ENCODE peak calls at places on chromosomes 4 and X, in seven cellular contexts. One of them, this sample, is unnamed.

GRCh38 chr4:112144546-112145325 is 518 bp upstream of the FAM241A start:
- DNase-seq in neural progenitor cell: no peak
- DNase-seq in PC-3: no peak
- DNase-seq in GM23338: no peak
- DNase-seq in SK-N-SH: no peak
- DNase-seq in HCT116: no peak
- DNase-seq in GM23248: no peak
- DNase-seq in this sample: no peak

GRCh38 chr4:8346838-8347605 is 77.5 kb downstream of the HTRA3 start:
- DNase-seq in neural progenitor cell: no peak
- DNase-seq in PC-3: no peak
- DNase-seq in GM23338: no peak
- DNase-seq in SK-N-SH: peak
- DNase-seq in HCT116: no peak
- DNase-seq in GM23248: no peak
- DNase-seq in this sample: no peak

GRCh38 chr4:88225216-88226107 is 58.9 kb downstream of the PPM1K start:
- DNase-seq in neural progenitor cell: no peak
- DNase-seq in PC-3: no peak
- DNase-seq in GM23338: no peak
- DNase-seq in SK-N-SH: no peak
- DNase-seq in HCT116: no peak
- DNase-seq in GM23248: no peak
- DNase-seq in this sample: no peak

GRCh38 chr4:41209187-41209586 is 5.2 kb downstream of the APBB2 start:
- DNase-seq in neural progenitor cell: no peak
- DNase-seq in PC-3: no peak
- DNase-seq in GM23338: no peak
- DNase-seq in SK-N-SH: no peak
- DNase-seq in HCT116: no peak
- DNase-seq in GM23248: no peak
- DNase-seq in this sample: no peak

GRCh38 chr4:74473155-74473811 is 28.3 kb downstream of the AREG start:
- DNase-seq in neural progenitor cell: no peak
- DNase-seq in PC-3: peak
- DNase-seq in GM23338: peak
- DNase-seq in SK-N-SH: no peak
- DNase-seq in HCT116: no peak
- DNase-seq in GM23248: peak
- DNase-seq in this sample: no peak

GRCh38 chr4:184722798-184723197 is 11.1 kb downstream of the CENPU start:
- DNase-seq in neural progenitor cell: no peak
- DNase-seq in PC-3: peak
- DNase-seq in GM23338: no peak
- DNase-seq in SK-N-SH: no peak
- DNase-seq in HCT116: no peak
- DNase-seq in GM23248: no peak
- DNase-seq in this sample: no peak

GRCh38 chrX:37347420-37347819 is 1.7 kb upstream of the PRRG1 start:
- DNase-seq in neural progenitor cell: peak
- DNase-seq in PC-3: no peak
- DNase-seq in GM23338: peak
- DNase-seq in SK-N-SH: no peak
- DNase-seq in HCT116: no peak
- DNase-seq in GM23248: peak
- DNase-seq in this sample: no peak

GRCh38 chr4:102616661-102617060 is 115.5 kb downstream of the NFKB1 start:
- DNase-seq in neural progenitor cell: peak
- DNase-seq in PC-3: no peak
- DNase-seq in GM23338: peak
- DNase-seq in SK-N-SH: peak
- DNase-seq in HCT116: no peak
- DNase-seq in GM23248: no peak
- DNase-seq in this sample: peak

GRCh38 chr4:15714616-15715015 is 11.8 kb downstream of the BST1 start:
- DNase-seq in neural progenitor cell: no peak
- DNase-seq in PC-3: no peak
- DNase-seq in GM23338: no peak
- DNase-seq in SK-N-SH: no peak
- DNase-seq in HCT116: no peak
- DNase-seq in GM23248: peak
- DNase-seq in this sample: no peak

GRCh38 chrX:153885208-153885787 is 675 bp downstream of the L1CAM start:
- DNase-seq in neural progenitor cell: no peak
- DNase-seq in PC-3: no peak
- DNase-seq in GM23338: no peak
- DNase-seq in SK-N-SH: no peak
- DNase-seq in HCT116: no peak
- DNase-seq in GM23248: no peak
- DNase-seq in this sample: no peak

GRCh38 chr4:3347871-3348270 is 55.0 kb downstream of the RGS12 start:
- DNase-seq in neural progenitor cell: no peak
- DNase-seq in PC-3: no peak
- DNase-seq in GM23338: no peak
- DNase-seq in SK-N-SH: no peak
- DNase-seq in HCT116: no peak
- DNase-seq in GM23248: no peak
- DNase-seq in this sample: no peak

GRCh38 chr4:10687526-10687925 is 3.0 kb upstream of the CLNK start:
- DNase-seq in neural progenitor cell: peak
- DNase-seq in PC-3: no peak
- DNase-seq in GM23338: peak
- DNase-seq in SK-N-SH: no peak
- DNase-seq in HCT116: no peak
- DNase-seq in GM23248: no peak
- DNase-seq in this sample: no peak

GRCh38 chr4:21769404-21770147 is 179.0 kb downstream of the KCNIP4 start:
- DNase-seq in neural progenitor cell: no peak
- DNase-seq in PC-3: peak
- DNase-seq in GM23338: no peak
- DNase-seq in SK-N-SH: no peak
- DNase-seq in HCT116: no peak
- DNase-seq in GM23248: peak
- DNase-seq in this sample: no peak

GRCh38 chr4:187188118-187188517 is 464.5 kb upstream of the FAT1 start:
- DNase-seq in neural progenitor cell: no peak
- DNase-seq in PC-3: no peak
- DNase-seq in GM23338: no peak
- DNase-seq in SK-N-SH: no peak
- DNase-seq in HCT116: no peak
- DNase-seq in GM23248: no peak
- DNase-seq in this sample: no peak

GRCh38 chr4:120591038-120591437 is 331.5 kb downstream of the PRDM5 start:
- DNase-seq in neural progenitor cell: peak
- DNase-seq in PC-3: no peak
- DNase-seq in GM23338: no peak
- DNase-seq in SK-N-SH: no peak
- DNase-seq in HCT116: no peak
- DNase-seq in GM23248: no peak
- DNase-seq in this sample: no peak

GRCh38 chr4:103425406-103425805 is 227.3 kb upstream of the CENPE start:
- DNase-seq in neural progenitor cell: no peak
- DNase-seq in PC-3: no peak
- DNase-seq in GM23338: no peak
- DNase-seq in SK-N-SH: no peak
- DNase-seq in HCT116: no peak
- DNase-seq in GM23248: no peak
- DNase-seq in this sample: no peak

GRCh38 chr4:2186133-2186864 is 55.6 kb downstream of the HAUS3 start:
- DNase-seq in neural progenitor cell: peak
- DNase-seq in PC-3: peak
- DNase-seq in GM23338: peak
- DNase-seq in SK-N-SH: no peak
- DNase-seq in HCT116: peak
- DNase-seq in GM23248: no peak
- DNase-seq in this sample: peak

GRCh38 chrX:131693359-131693758 is 149.5 kb downstream of the OR13H1 start:
- DNase-seq in neural progenitor cell: no peak
- DNase-seq in PC-3: no peak
- DNase-seq in GM23338: no peak
- DNase-seq in SK-N-SH: no peak
- DNase-seq in HCT116: no peak
- DNase-seq in GM23248: no peak
- DNase-seq in this sample: no peak

GRCh38 chrX:149871940-149872339 is 9.0 kb upstream of the MAGEA8 start:
- DNase-seq in neural progenitor cell: peak
- DNase-seq in PC-3: peak
- DNase-seq in GM23338: peak
- DNase-seq in SK-N-SH: peak
- DNase-seq in HCT116: peak
- DNase-seq in GM23248: peak
- DNase-seq in this sample: peak

GRCh38 chrX:49264460-49264859 is at the start of gene FOXP3:
- DNase-seq in neural progenitor cell: no peak
- DNase-seq in PC-3: no peak
- DNase-seq in GM23338: no peak
- DNase-seq in SK-N-SH: no peak
- DNase-seq in HCT116: no peak
- DNase-seq in GM23248: no peak
- DNase-seq in this sample: no peak

GRCh38 chr4:76747613-76748012 is 150.3 kb downstream of the SOWAHB start:
- DNase-seq in neural progenitor cell: no peak
- DNase-seq in PC-3: no peak
- DNase-seq in GM23338: no peak
- DNase-seq in SK-N-SH: no peak
- DNase-seq in HCT116: no peak
- DNase-seq in GM23248: no peak
- DNase-seq in this sample: no peak

GRCh38 chrX:108230562-108230961 is 139.0 kb downstream of the ATG4A start:
- DNase-seq in neural progenitor cell: no peak
- DNase-seq in PC-3: no peak
- DNase-seq in GM23338: no peak
- DNase-seq in SK-N-SH: no peak
- DNase-seq in HCT116: no peak
- DNase-seq in GM23248: no peak
- DNase-seq in this sample: no peak

DNA sequence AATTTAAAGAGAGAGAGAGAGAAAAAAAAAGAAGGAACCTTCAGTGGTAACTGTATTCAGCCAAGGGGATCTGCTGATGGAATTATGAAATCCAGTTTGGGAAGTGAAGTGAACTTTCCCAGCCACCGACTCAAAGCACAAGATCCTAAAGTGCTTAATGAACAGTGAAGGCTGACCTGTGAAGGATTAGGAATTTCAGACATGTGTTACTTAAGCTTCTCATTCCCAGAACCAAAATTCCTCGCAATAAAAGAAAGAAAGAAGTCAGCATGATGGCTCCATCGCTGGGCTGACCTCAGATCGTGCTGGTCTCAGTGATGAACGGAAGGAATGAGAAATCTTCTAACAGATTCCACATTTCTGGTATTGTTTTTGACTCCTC is 135.2 kb downstream of the ARSF start:
- DNase-seq in neural progenitor cell: peak
- DNase-seq in PC-3: no peak
- DNase-seq in GM23338: no peak
- DNase-seq in SK-N-SH: no peak
- DNase-seq in HCT116: no peak
- DNase-seq in GM23248: peak
- DNase-seq in this sample: no peak
- TF ChIP-seq EZH2phosphoT487 in neural progenitor cell: no peak
- TF ChIP-seq EZH2phosphoT487 in PC-3: no peak
- TF ChIP-seq EZH2phosphoT487 in GM23338: no peak
- TF ChIP-seq EZH2phosphoT487 in SK-N-SH: no peak
- TF ChIP-seq EZH2phosphoT487 in HCT116: no peak
- TF ChIP-seq EZH2phosphoT487 in GM23248: no peak
- TF ChIP-seq EZH2phosphoT487 in this sample: no peak

DNA sequence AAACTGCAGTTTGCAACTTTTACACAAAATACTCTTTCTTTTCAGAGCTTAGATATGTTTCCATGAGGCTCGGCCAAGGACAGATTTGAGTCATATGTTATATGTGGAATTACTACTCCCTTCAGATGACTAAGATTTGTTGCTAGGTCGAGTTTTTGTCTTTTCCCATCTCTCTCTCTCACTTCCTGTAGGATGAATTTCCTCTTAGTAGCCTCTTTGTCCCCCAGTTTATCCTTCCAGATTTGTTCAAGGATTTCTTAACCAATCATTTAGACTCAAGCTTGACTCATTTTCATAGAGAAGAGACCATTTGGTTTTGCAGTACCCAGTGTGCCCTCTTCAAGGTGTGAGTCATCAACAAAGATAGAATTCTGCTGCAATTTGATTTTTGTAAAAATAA is 209.2 kb downstream of the GLUD2 start:
- DNase-seq in neural progenitor cell: no peak
- DNase-seq in PC-3: peak
- DNase-seq in GM23338: no peak
- DNase-seq in SK-N-SH: no peak
- DNase-seq in HCT116: no peak
- DNase-seq in GM23248: peak
- DNase-seq in this sample: no peak
- TF ChIP-seq EZH2phosphoT487 in neural progenitor cell: no peak
- TF ChIP-seq EZH2phosphoT487 in PC-3: no peak
- TF ChIP-seq EZH2phosphoT487 in GM23338: no peak
- TF ChIP-seq EZH2phosphoT487 in SK-N-SH: no peak
- TF ChIP-seq EZH2phosphoT487 in HCT116: no peak
- TF ChIP-seq EZH2phosphoT487 in GM23248: no peak
- TF ChIP-seq EZH2phosphoT487 in this sample: no peak

DNA sequence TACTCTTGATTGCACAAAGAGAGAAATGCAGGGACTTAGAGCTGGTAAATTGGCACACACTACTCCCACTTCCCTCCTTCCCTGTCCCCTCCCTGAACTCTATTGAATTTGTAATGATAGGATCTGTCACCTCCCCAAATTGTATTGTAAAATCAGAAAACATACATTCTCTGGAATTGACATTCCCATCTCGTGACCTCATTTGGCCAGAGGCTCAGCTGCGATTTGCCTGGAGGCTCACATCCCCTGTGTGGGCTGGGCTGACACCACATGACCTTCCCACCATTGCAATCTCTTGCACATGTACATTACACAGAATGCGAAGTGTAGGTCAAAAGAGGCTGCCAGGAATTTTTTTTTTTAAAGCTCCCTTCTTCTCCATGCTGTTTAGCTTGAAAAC is 172.1 kb downstream of the MID1IP1 start:
- DNase-seq in neural progenitor cell: no peak
- DNase-seq in PC-3: peak
- DNase-seq in GM23338: no peak
- DNase-seq in SK-N-SH: no peak
- DNase-seq in HCT116: no peak
- DNase-seq in GM23248: peak
- DNase-seq in this sample: no peak
- TF ChIP-seq EZH2phosphoT487 in neural progenitor cell: no peak
- TF ChIP-seq EZH2phosphoT487 in PC-3: no peak
- TF ChIP-seq EZH2phosphoT487 in GM23338: no peak
- TF ChIP-seq EZH2phosphoT487 in SK-N-SH: no peak
- TF ChIP-seq EZH2phosphoT487 in HCT116: no peak
- TF ChIP-seq EZH2phosphoT487 in GM23248: no peak
- TF ChIP-seq EZH2phosphoT487 in this sample: no peak

DNA sequence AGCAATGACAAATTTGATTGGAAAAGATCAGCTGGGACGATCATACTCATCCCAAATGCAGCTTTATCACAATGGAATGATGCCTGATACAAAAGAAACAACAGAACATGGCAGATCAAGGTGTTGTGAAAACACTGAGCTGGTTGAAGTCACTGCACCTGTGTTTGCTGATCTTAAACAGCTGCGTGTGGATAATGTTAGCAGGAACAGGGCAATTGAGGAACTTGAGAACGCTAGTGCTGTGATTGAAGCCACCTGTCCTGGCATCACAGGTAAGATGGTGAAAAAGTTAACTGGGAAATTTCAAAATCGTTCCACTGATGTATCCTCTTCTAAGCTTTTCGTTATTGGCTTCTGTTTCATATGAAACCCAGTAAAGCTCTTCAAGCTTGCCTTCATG is 27.4 kb upstream of the SOD3 start:
- DNase-seq in neural progenitor cell: no peak
- DNase-seq in PC-3: no peak
- DNase-seq in GM23338: no peak
- DNase-seq in SK-N-SH: no peak
- DNase-seq in HCT116: no peak
- DNase-seq in GM23248: no peak
- DNase-seq in this sample: no peak
- TF ChIP-seq EZH2phosphoT487 in neural progenitor cell: no peak
- TF ChIP-seq EZH2phosphoT487 in PC-3: no peak
- TF ChIP-seq EZH2phosphoT487 in GM23338: no peak
- TF ChIP-seq EZH2phosphoT487 in SK-N-SH: no peak
- TF ChIP-seq EZH2phosphoT487 in HCT116: no peak
- TF ChIP-seq EZH2phosphoT487 in GM23248: no peak
- TF ChIP-seq EZH2phosphoT487 in this sample: no peak